ENCODE peak calls at places on chromosomes 1 and 21, in five cellular contexts. W is sigmoid colon; I is PC-9; Y is HAP-1; R is CD8-positive, alpha-beta memory T cell. T is an unnamed sample.

GRCh38 chr1:207032528-207033017 is at the start of gene C1orf116:
- DNase-seq in Y (no peak), R (no peak), W (no peak), I (peak; percentile 90), T (peak; percentile 89)

GRCh38 chr1:176241385-176242015 is 34.4 kb upstream of the COP1 start:
- DNase-seq in Y (no peak), R (no peak), W (no peak), I (peak; percentile 76), T (no peak)

GRCh38 chr21:29343517-29343916 is 44.8 kb downstream of the BACH1 start:
- DNase-seq in R (no peak), W (no peak), Y (no peak), I (no peak), T (no peak)

GRCh38 chr1:109928591-109929111 is 18.0 kb downstream of the CSF1 start:
- DNase-seq in I (no peak), W (peak; percentile 84), R (no peak), Y (no peak), T (no peak)

GRCh38 chr1:114691061-114691460 is 4.3 kb downstream of the AMPD1 start:
- DNase-seq in R (no peak), W (no peak), Y (no peak), I (peak; percentile 60), T (no peak)

GRCh38 chr1:203644661-203645510 is 18.3 kb downstream of the ATP2B4 start:
- DNase-seq in R (no peak), I (peak; percentile 58), Y (no peak), W (no peak), T (no peak)

GRCh38 chr1:156458181-156458503 is 42.4 kb downstream of the MEF2D start:
- DNase-seq in I (peak; percentile 36), Y (no peak), W (no peak), R (no peak), T (no peak)

GRCh38 chr1:11337536-11338350 is 64.7 kb downstream of the UBIAD1 start:
- DNase-seq in W (no peak), Y (peak; percentile 42), I (no peak), R (peak; percentile 58), T (peak; percentile 75)

GRCh38 chr1:112508242-112509004 is at the start of gene WNT2B:
- DNase-seq in R (peak; percentile 36), Y (peak; percentile 13), I (no peak), W (no peak), T (peak; percentile 66)

GRCh38 chr1:71428029-71428428 is 347.2 kb upstream of the ZRANB2 start:
- DNase-seq in R (no peak), Y (no peak), I (no peak), W (no peak), T (no peak)

GRCh38 chr1:116948642-116949041 is 38.9 kb downstream of the PTGFRN start:
- DNase-seq in I (no peak), R (no peak), W (no peak), Y (no peak), T (no peak)
- H3K4me1 ChIP-seq in I (no peaks in the 10 kb centered on the region), R (peaks cover 10% of the 10 kb centered on the region), W (peaks cover 60% of the 10 kb centered on the region), Y (peaks cover 58% of the 10 kb centered on the region), T (no peaks in the 10 kb centered on the region)

GRCh38 chr1:6965062-6965913 is 180.0 kb downstream of the CAMTA1 start:
- DNase-seq in I (no peak), R (no peak), Y (no peak), W (no peak), T (no peak)
- H3K27me3 ChIP-seq in I (peaks cover 41% of the 10 kb centered on the region), R (peaks cover 18% of the 10 kb centered on the region), Y (peaks cover 12% of the 10 kb centered on the region), W (peaks cover 79% of the 10 kb centered on the region), T (no peaks in the 10 kb centered on the region)

DNA sequence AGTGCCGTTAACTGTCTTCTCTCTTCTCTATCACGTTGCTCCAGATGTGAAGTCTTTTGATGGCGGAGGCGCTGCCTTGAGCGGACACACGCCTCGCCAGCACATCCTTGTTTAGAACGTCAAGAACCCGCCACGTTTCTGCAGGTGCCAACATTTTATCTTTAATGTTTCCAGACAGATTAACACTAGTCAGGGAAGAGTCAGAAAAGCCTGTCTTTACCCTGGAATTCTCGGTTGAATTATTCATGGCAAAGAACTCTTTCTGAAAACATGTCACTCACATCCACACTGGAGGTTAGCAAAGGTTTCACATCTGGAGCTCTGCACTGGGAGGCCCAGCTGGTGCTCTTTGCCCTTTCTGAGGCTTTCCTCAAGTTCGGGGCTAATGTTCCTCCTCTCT is 265.8 kb upstream of the C1orf174 start:
- DNase-seq in Y (no peak), R (no peak), I (no peak), W (peak; percentile 26), T (no peak)
- H3K4me1 ChIP-seq in Y (no peaks in the 10 kb centered on the region), R (no peaks in the 10 kb centered on the region), I (no peaks in the 10 kb centered on the region), W (no peaks in the 10 kb centered on the region), T (no peaks in the 10 kb centered on the region)

GRCh38 chr1:94463056-94463764 is 45.0 kb downstream of the ABCD3 start:
- DNase-seq in Y (peak; percentile 45), R (no peak), I (no peak), W (no peak), T (no peak)
- H3K27me3 ChIP-seq in Y (no peaks in the 10 kb centered on the region), R (no peaks in the 10 kb centered on the region), I (no peaks in the 10 kb centered on the region), W (no peaks in the 10 kb centered on the region), T (no peaks in the 10 kb centered on the region)

GRCh38 chr1:26726784-26727183 is 31.0 kb downstream of the ARID1A start:
- DNase-seq in W (no peak), I (no peak), Y (no peak), R (no peak), T (no peak)
- H3K4me1 ChIP-seq in W (peaks cover 70% of the 10 kb centered on the region), I (peaks cover 74% of the 10 kb centered on the region), Y (peaks cover 22% of the 10 kb centered on the region), R (peaks cover 74% of the 10 kb centered on the region), T (peaks cover 54% of the 10 kb centered on the region)

DNA sequence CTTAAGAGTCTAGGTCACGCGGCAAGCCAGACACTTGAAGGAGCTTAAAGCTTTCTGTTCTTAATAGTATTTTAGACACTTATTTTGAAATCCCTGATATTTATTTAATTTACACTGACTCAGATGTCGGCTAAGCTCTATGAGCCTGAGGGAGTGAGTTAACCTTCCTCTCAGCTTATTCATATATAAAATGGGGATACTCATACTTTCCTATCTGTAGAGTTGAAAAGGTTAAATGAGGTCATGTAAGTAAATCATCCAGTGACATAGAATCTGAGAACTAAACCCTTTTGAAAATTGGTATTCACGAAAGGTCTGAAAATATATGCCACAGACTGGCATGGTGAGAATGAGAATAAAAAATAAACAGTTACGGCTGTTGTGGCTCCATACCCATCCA is 1.4 kb upstream of the GPR161 start:
- DNase-seq in I (no peak), W (no peak), R (no peak), Y (no peak), T (no peak)
- H3K27me3 ChIP-seq in I (no peaks in the 10 kb centered on the region), W (no peaks in the 10 kb centered on the region), R (peaks cover 15% of the 10 kb centered on the region), Y (no peaks in the 10 kb centered on the region), T (peaks cover 5% of the 10 kb centered on the region)

GRCh38 chr1:159918041-159918917 is 7.0 kb downstream of the TAGLN2 start:
- DNase-seq in I (no peak), W (no peak), Y (no peak), R (no peak), T (no peak)
- H3K4me1 ChIP-seq in I (peaks cover 99% of the 10 kb centered on the region), W (peaks cover 50% of the 10 kb centered on the region), Y (peaks cover 21% of the 10 kb centered on the region), R (peaks cover 42% of the 10 kb centered on the region), T (peaks cover 17% of the 10 kb centered on the region)

GRCh38 chr1:158116768-158117167 is 63.9 kb upstream of the CD1D start:
- DNase-seq in I (no peak), Y (no peak), R (no peak), W (no peak), T (no peak)

GRCh38 chr1:158116311-158116710 is 64.4 kb upstream of the CD1D start:
- DNase-seq in I (no peak), W (no peak), Y (no peak), R (no peak), T (no peak)

GRCh38 chr1:158113759-158114127 is 67.0 kb upstream of the CD1D start:
- DNase-seq in Y (no peak), R (no peak), W (no peak), I (no peak), T (no peak)

GRCh38 chr1:158112994-158113758 is 67.5 kb upstream of the CD1D start:
- DNase-seq in I (no peak), R (no peak), Y (peak; percentile 46), W (no peak), T (peak; percentile 73)

GRCh38 chr1:158115126-158115525 is 65.6 kb upstream of the CD1D start:
- DNase-seq in Y (no peak), W (no peak), R (no peak), I (no peak), T (no peak)
- H3K27me3 ChIP-seq in Y (no peaks in the 10 kb centered on the region), W (no peaks in the 10 kb centered on the region), R (peaks cover 7% of the 10 kb centered on the region), I (peaks cover 75% of the 10 kb centered on the region), T (no peaks in the 10 kb centered on the region)

T was measured in Peyer's patch.